ENCODE peak calls at places on chromosomes 7 and 10, in nine cellular contexts. One of them, this sample, is unnamed.

GRCh38 chr10:129459762-129460539 is 7.1 kb upstream of the MGMT start:
- DNase-seq in stimulated activated CD4-positive, alpha-beta T cell treated with anti-CD3 and anti-CD28 coated beads, TNF-alpha, amount 100 ng/mL, for 1 hour: no peak
- DNase-seq in A549: no peak
- DNase-seq in Peyer's patch: no peak
- DNase-seq in effector memory CD4-positive, alpha-beta T cell: no peak
- DNase-seq in Right ventricle myocardium inferior: no peak
- DNase-seq in fibroblast of gingiva: no peak
- DNase-seq in astrocyte of the spinal cord: no peak
- DNase-seq in HT1080: no peak
- DNase-seq in this sample: no peak

GRCh38 chr7:98287486-98287959 is 6.0 kb downstream of the BRI3 start:
- DNase-seq in stimulated activated CD4-positive, alpha-beta T cell treated with anti-CD3 and anti-CD28 coated beads, TNF-alpha, amount 100 ng/mL, for 1 hour: no peak
- DNase-seq in effector memory CD4-positive, alpha-beta T cell: no peak
- DNase-seq in astrocyte of the spinal cord: no peak
- DNase-seq in Right ventricle myocardium inferior: no peak
- DNase-seq in fibroblast of gingiva: no peak
- DNase-seq in A549: no peak
- DNase-seq in HT1080: no peak
- DNase-seq in Peyer's patch: no peak
- DNase-seq in this sample: no peak

GRCh38 chr10:93245772-93246171 is 172.1 kb downstream of the CYP26A1 start:
- DNase-seq in fibroblast of gingiva: no peak
- DNase-seq in A549: no peak
- DNase-seq in astrocyte of the spinal cord: no peak
- DNase-seq in effector memory CD4-positive, alpha-beta T cell: no peak
- DNase-seq in Right ventricle myocardium inferior: no peak
- DNase-seq in HT1080: no peak
- DNase-seq in Peyer's patch: no peak
- DNase-seq in stimulated activated CD4-positive, alpha-beta T cell treated with anti-CD3 and anti-CD28 coated beads, TNF-alpha, amount 100 ng/mL, for 1 hour: no peak
- DNase-seq in this sample: no peak

GRCh38 chr7:54678763-54679396 is 80.1 kb downstream of the SEC61G start:
- DNase-seq in HT1080: peak
- DNase-seq in A549: no peak
- DNase-seq in Right ventricle myocardium inferior: no peak
- DNase-seq in effector memory CD4-positive, alpha-beta T cell: no peak
- DNase-seq in Peyer's patch: no peak
- DNase-seq in astrocyte of the spinal cord: no peak
- DNase-seq in stimulated activated CD4-positive, alpha-beta T cell treated with anti-CD3 and anti-CD28 coated beads, TNF-alpha, amount 100 ng/mL, for 1 hour: no peak
- DNase-seq in fibroblast of gingiva: no peak
- DNase-seq in this sample: no peak

GRCh38 chr7:121620953-121621606 is 225.0 kb upstream of the FAM3C start:
- DNase-seq in HT1080: no peak
- DNase-seq in Peyer's patch: no peak
- DNase-seq in astrocyte of the spinal cord: no peak
- DNase-seq in fibroblast of gingiva: no peak
- DNase-seq in effector memory CD4-positive, alpha-beta T cell: no peak
- DNase-seq in stimulated activated CD4-positive, alpha-beta T cell treated with anti-CD3 and anti-CD28 coated beads, TNF-alpha, amount 100 ng/mL, for 1 hour: no peak
- DNase-seq in Right ventricle myocardium inferior: no peak
- DNase-seq in A549: no peak
- DNase-seq in this sample: no peak

GRCh38 chr10:12448729-12449391 is 99.5 kb downstream of the CAMK1D start:
- DNase-seq in stimulated activated CD4-positive, alpha-beta T cell treated with anti-CD3 and anti-CD28 coated beads, TNF-alpha, amount 100 ng/mL, for 1 hour: peak
- DNase-seq in astrocyte of the spinal cord: peak
- DNase-seq in fibroblast of gingiva: peak
- DNase-seq in Peyer's patch: peak
- DNase-seq in effector memory CD4-positive, alpha-beta T cell: peak
- DNase-seq in HT1080: peak
- DNase-seq in Right ventricle myocardium inferior: no peak
- DNase-seq in A549: peak
- DNase-seq in this sample: peak

GRCh38 chr10:93071674-93072224 is 1.9 kb upstream of the CYP26A1 start:
- DNase-seq in HT1080: no peak
- DNase-seq in Peyer's patch: no peak
- DNase-seq in astrocyte of the spinal cord: no peak
- DNase-seq in Right ventricle myocardium inferior: no peak
- DNase-seq in A549: no peak
- DNase-seq in stimulated activated CD4-positive, alpha-beta T cell treated with anti-CD3 and anti-CD28 coated beads, TNF-alpha, amount 100 ng/mL, for 1 hour: no peak
- DNase-seq in effector memory CD4-positive, alpha-beta T cell: no peak
- DNase-seq in fibroblast of gingiva: no peak
- DNase-seq in this sample: no peak

GRCh38 chr7:158187055-158187770 is 400.4 kb downstream of the PTPRN2 start:
- DNase-seq in stimulated activated CD4-positive, alpha-beta T cell treated with anti-CD3 and anti-CD28 coated beads, TNF-alpha, amount 100 ng/mL, for 1 hour: no peak
- DNase-seq in effector memory CD4-positive, alpha-beta T cell: no peak
- DNase-seq in A549: no peak
- DNase-seq in HT1080: peak
- DNase-seq in fibroblast of gingiva: no peak
- DNase-seq in Peyer's patch: no peak
- DNase-seq in astrocyte of the spinal cord: peak
- DNase-seq in Right ventricle myocardium inferior: no peak
- DNase-seq in this sample: no peak

GRCh38 chr7:102912742-102913141 is at the start of gene LRRC17:
- DNase-seq in effector memory CD4-positive, alpha-beta T cell: no peak
- DNase-seq in stimulated activated CD4-positive, alpha-beta T cell treated with anti-CD3 and anti-CD28 coated beads, TNF-alpha, amount 100 ng/mL, for 1 hour: no peak
- DNase-seq in fibroblast of gingiva: peak
- DNase-seq in HT1080: peak
- DNase-seq in Right ventricle myocardium inferior: no peak
- DNase-seq in Peyer's patch: no peak
- DNase-seq in astrocyte of the spinal cord: peak
- DNase-seq in A549: no peak
- DNase-seq in this sample: no peak

GRCh38 chr7:134941185-134941900 is 45.0 kb upstream of the AGBL3 start:
- DNase-seq in HT1080: peak
- DNase-seq in effector memory CD4-positive, alpha-beta T cell: no peak
- DNase-seq in Peyer's patch: no peak
- DNase-seq in fibroblast of gingiva: peak
- DNase-seq in Right ventricle myocardium inferior: no peak
- DNase-seq in astrocyte of the spinal cord: peak
- DNase-seq in A549: peak
- DNase-seq in stimulated activated CD4-positive, alpha-beta T cell treated with anti-CD3 and anti-CD28 coated beads, TNF-alpha, amount 100 ng/mL, for 1 hour: no peak
- DNase-seq in this sample: no peak

GRCh38 chr7:1961776-1962276 is 270.9 kb downstream of the MAD1L1 start:
- DNase-seq in effector memory CD4-positive, alpha-beta T cell: peak
- DNase-seq in Peyer's patch: no peak
- DNase-seq in Right ventricle myocardium inferior: no peak
- DNase-seq in stimulated activated CD4-positive, alpha-beta T cell treated with anti-CD3 and anti-CD28 coated beads, TNF-alpha, amount 100 ng/mL, for 1 hour: peak
- DNase-seq in astrocyte of the spinal cord: peak
- DNase-seq in fibroblast of gingiva: no peak
- DNase-seq in A549: no peak
- DNase-seq in HT1080: peak
- DNase-seq in this sample: peak

GRCh38 chr10:75208177-75208576 is 2.4 kb upstream of the VDAC2 start:
- DNase-seq in Peyer's patch: no peak
- DNase-seq in astrocyte of the spinal cord: peak
- DNase-seq in stimulated activated CD4-positive, alpha-beta T cell treated with anti-CD3 and anti-CD28 coated beads, TNF-alpha, amount 100 ng/mL, for 1 hour: no peak
- DNase-seq in Right ventricle myocardium inferior: no peak
- DNase-seq in fibroblast of gingiva: peak
- DNase-seq in effector memory CD4-positive, alpha-beta T cell: no peak
- DNase-seq in A549: no peak
- DNase-seq in HT1080: peak
- DNase-seq in this sample: no peak

GRCh38 chr10:118977864-118978263 is 51.6 kb upstream of the NANOS1 start:
- DNase-seq in stimulated activated CD4-positive, alpha-beta T cell treated with anti-CD3 and anti-CD28 coated beads, TNF-alpha, amount 100 ng/mL, for 1 hour: no peak
- DNase-seq in Peyer's patch: no peak
- DNase-seq in A549: no peak
- DNase-seq in HT1080: no peak
- DNase-seq in fibroblast of gingiva: no peak
- DNase-seq in Right ventricle myocardium inferior: no peak
- DNase-seq in astrocyte of the spinal cord: no peak
- DNase-seq in effector memory CD4-positive, alpha-beta T cell: no peak
- DNase-seq in this sample: no peak

GRCh38 chr7:42972703-42973500 is 40.7 kb downstream of the MRPL32 start:
- DNase-seq in effector memory CD4-positive, alpha-beta T cell: no peak
- DNase-seq in Right ventricle myocardium inferior: no peak
- DNase-seq in A549: peak
- DNase-seq in astrocyte of the spinal cord: peak
- DNase-seq in stimulated activated CD4-positive, alpha-beta T cell treated with anti-CD3 and anti-CD28 coated beads, TNF-alpha, amount 100 ng/mL, for 1 hour: no peak
- DNase-seq in fibroblast of gingiva: peak
- DNase-seq in HT1080: peak
- DNase-seq in Peyer's patch: no peak
- DNase-seq in this sample: no peak

GRCh38 chr10:110042891-110043290 is 35.1 kb downstream of the ADD3 start:
- DNase-seq in Peyer's patch: no peak
- DNase-seq in A549: no peak
- DNase-seq in fibroblast of gingiva: no peak
- DNase-seq in Right ventricle myocardium inferior: no peak
- DNase-seq in astrocyte of the spinal cord: no peak
- DNase-seq in HT1080: no peak
- DNase-seq in effector memory CD4-positive, alpha-beta T cell: no peak
- DNase-seq in stimulated activated CD4-positive, alpha-beta T cell treated with anti-CD3 and anti-CD28 coated beads, TNF-alpha, amount 100 ng/mL, for 1 hour: no peak
- DNase-seq in this sample: no peak

GRCh38 chr7:107125475-107125874 is 43.3 kb upstream of the HBP1 start:
- DNase-seq in astrocyte of the spinal cord: no peak
- DNase-seq in Peyer's patch: no peak
- DNase-seq in fibroblast of gingiva: no peak
- DNase-seq in A549: no peak
- DNase-seq in Right ventricle myocardium inferior: no peak
- DNase-seq in stimulated activated CD4-positive, alpha-beta T cell treated with anti-CD3 and anti-CD28 coated beads, TNF-alpha, amount 100 ng/mL, for 1 hour: no peak
- DNase-seq in effector memory CD4-positive, alpha-beta T cell: no peak
- DNase-seq in HT1080: no peak
- DNase-seq in this sample: no peak

GRCh38 chr7:25262586-25262985 is 34.3 kb upstream of the NPVF start:
- DNase-seq in fibroblast of gingiva: no peak
- DNase-seq in A549: no peak
- DNase-seq in Right ventricle myocardium inferior: no peak
- DNase-seq in HT1080: peak
- DNase-seq in Peyer's patch: no peak
- DNase-seq in astrocyte of the spinal cord: peak
- DNase-seq in effector memory CD4-positive, alpha-beta T cell: no peak
- DNase-seq in stimulated activated CD4-positive, alpha-beta T cell treated with anti-CD3 and anti-CD28 coated beads, TNF-alpha, amount 100 ng/mL, for 1 hour: no peak
- DNase-seq in this sample: no peak

GRCh38 chr7:2710901-2711551 is 23.0 kb downstream of the AMZ1 start:
- DNase-seq in A549: no peak
- DNase-seq in stimulated activated CD4-positive, alpha-beta T cell treated with anti-CD3 and anti-CD28 coated beads, TNF-alpha, amount 100 ng/mL, for 1 hour: no peak
- DNase-seq in fibroblast of gingiva: no peak
- DNase-seq in Right ventricle myocardium inferior: no peak
- DNase-seq in Peyer's patch: peak
- DNase-seq in astrocyte of the spinal cord: no peak
- DNase-seq in HT1080: peak
- DNase-seq in effector memory CD4-positive, alpha-beta T cell: peak
- DNase-seq in this sample: peak

GRCh38 chr10:18099420-18099819 is 40.8 kb upstream of the CACNB2 start:
- DNase-seq in stimulated activated CD4-positive, alpha-beta T cell treated with anti-CD3 and anti-CD28 coated beads, TNF-alpha, amount 100 ng/mL, for 1 hour: no peak
- DNase-seq in effector memory CD4-positive, alpha-beta T cell: no peak
- DNase-seq in Right ventricle myocardium inferior: no peak
- DNase-seq in A549: no peak
- DNase-seq in astrocyte of the spinal cord: peak
- DNase-seq in HT1080: no peak
- DNase-seq in fibroblast of gingiva: no peak
- DNase-seq in Peyer's patch: no peak
- DNase-seq in this sample: no peak

GRCh38 chr7:112266595-112267270 is 60.2 kb downstream of the ZNF277 start:
- DNase-seq in A549: no peak
- DNase-seq in fibroblast of gingiva: peak
- DNase-seq in Peyer's patch: no peak
- DNase-seq in stimulated activated CD4-positive, alpha-beta T cell treated with anti-CD3 and anti-CD28 coated beads, TNF-alpha, amount 100 ng/mL, for 1 hour: no peak
- DNase-seq in effector memory CD4-positive, alpha-beta T cell: no peak
- DNase-seq in HT1080: peak
- DNase-seq in astrocyte of the spinal cord: peak
- DNase-seq in Right ventricle myocardium inferior: no peak
- DNase-seq in this sample: no peak

GRCh38 chr10:88827718-88828117 is 23.9 kb downstream of the ANKRD22 start:
- DNase-seq in effector memory CD4-positive, alpha-beta T cell: no peak
- DNase-seq in HT1080: no peak
- DNase-seq in A549: no peak
- DNase-seq in fibroblast of gingiva: no peak
- DNase-seq in Right ventricle myocardium inferior: no peak
- DNase-seq in stimulated activated CD4-positive, alpha-beta T cell treated with anti-CD3 and anti-CD28 coated beads, TNF-alpha, amount 100 ng/mL, for 1 hour: no peak
- DNase-seq in astrocyte of the spinal cord: no peak
- DNase-seq in Peyer's patch: no peak
- DNase-seq in this sample: no peak

GRCh38 chr7:3451696-3452095 is 150.6 kb downstream of the SDK1 start:
- DNase-seq in Peyer's patch: no peak
- DNase-seq in stimulated activated CD4-positive, alpha-beta T cell treated with anti-CD3 and anti-CD28 coated beads, TNF-alpha, amount 100 ng/mL, for 1 hour: no peak
- DNase-seq in HT1080: no peak
- DNase-seq in astrocyte of the spinal cord: no peak
- DNase-seq in fibroblast of gingiva: no peak
- DNase-seq in Right ventricle myocardium inferior: no peak
- DNase-seq in effector memory CD4-positive, alpha-beta T cell: no peak
- DNase-seq in A549: no peak
- DNase-seq in this sample: no peak

GRCh38 chr7:1809601-1810258 is 139.7 kb downstream of the ELFN1 start:
- DNase-seq in astrocyte of the spinal cord: no peak
- DNase-seq in Peyer's patch: no peak
- DNase-seq in stimulated activated CD4-positive, alpha-beta T cell treated with anti-CD3 and anti-CD28 coated beads, TNF-alpha, amount 100 ng/mL, for 1 hour: no peak
- DNase-seq in HT1080: no peak
- DNase-seq in Right ventricle myocardium inferior: no peak
- DNase-seq in effector memory CD4-positive, alpha-beta T cell: no peak
- DNase-seq in A549: no peak
- DNase-seq in fibroblast of gingiva: no peak
- DNase-seq in this sample: no peak

GRCh38 chr10:77286851-77287250 is 350.8 kb downstream of the KCNMA1 start:
- DNase-seq in HT1080: no peak
- DNase-seq in A549: no peak
- DNase-seq in astrocyte of the spinal cord: no peak
- DNase-seq in Right ventricle myocardium inferior: no peak
- DNase-seq in stimulated activated CD4-positive, alpha-beta T cell treated with anti-CD3 and anti-CD28 coated beads, TNF-alpha, amount 100 ng/mL, for 1 hour: no peak
- DNase-seq in Peyer's patch: no peak
- DNase-seq in fibroblast of gingiva: no peak
- DNase-seq in effector memory CD4-positive, alpha-beta T cell: no peak
- DNase-seq in this sample: no peak